ENCODE peak calls at places on chromosomes 1 and 21, in five cellular contexts. One of them, this sample, is unnamed. For H3K9me3, the result is how much of the 10 kb centered on the place peaks cover.

GRCh38 chr1:203663294-203663693 is 36.7 kb downstream of the ATP2B4 start:
- DNase-seq in left lung: no peak
- DNase-seq in esophagus squamous epithelium: no peak
- DNase-seq in endothelial cell of umbilical vein: peak
- DNase-seq in adrenal gland: no peak
- DNase-seq in this sample: no peak

GRCh38 chr1:34983700-34984355 is 1.3 kb downstream of the TMEM35B start:
- DNase-seq in left lung: no peak
- DNase-seq in adrenal gland: no peak
- DNase-seq in esophagus squamous epithelium: no peak
- DNase-seq in endothelial cell of umbilical vein: no peak
- DNase-seq in this sample: no peak

GRCh38 chr1:22804333-22804906 is 93.8 kb downstream of the EPHB2 start:
- DNase-seq in endothelial cell of umbilical vein: no peak
- DNase-seq in esophagus squamous epithelium: no peak
- DNase-seq in adrenal gland: no peak
- DNase-seq in left lung: no peak
- DNase-seq in this sample: no peak

GRCh38 chr1:2962061-2962460 is 59.2 kb upstream of the ACTRT2 start:
- DNase-seq in endothelial cell of umbilical vein: no peak
- DNase-seq in left lung: peak
- DNase-seq in adrenal gland: no peak
- DNase-seq in esophagus squamous epithelium: no peak
- DNase-seq in this sample: no peak

GRCh38 chr1:213513006-213513405 is 462.0 kb downstream of the RPS6KC1 start:
- DNase-seq in adrenal gland: no peak
- DNase-seq in esophagus squamous epithelium: no peak
- DNase-seq in left lung: no peak
- DNase-seq in endothelial cell of umbilical vein: no peak
- DNase-seq in this sample: no peak

GRCh38 chr1:57696904-57697303 is 273.0 kb upstream of the DAB1 start:
- DNase-seq in esophagus squamous epithelium: no peak
- DNase-seq in adrenal gland: no peak
- DNase-seq in left lung: no peak
- DNase-seq in endothelial cell of umbilical vein: no peak
- DNase-seq in this sample: no peak

GRCh38 chr21:34126269-34126668 is 52.9 kb downstream of the MRPS6 start:
- DNase-seq in adrenal gland: peak
- DNase-seq in esophagus squamous epithelium: no peak
- DNase-seq in endothelial cell of umbilical vein: no peak
- DNase-seq in left lung: no peak
- DNase-seq in this sample: no peak

GRCh38 chr1:203985676-203986075 is 87.2 kb upstream of the SOX13 start:
- DNase-seq in left lung: no peak
- DNase-seq in endothelial cell of umbilical vein: no peak
- DNase-seq in esophagus squamous epithelium: no peak
- DNase-seq in adrenal gland: no peak
- DNase-seq in this sample: no peak

GRCh38 chr21:46227811-46228344 is 696 bp downstream of the LSS start:
- DNase-seq in adrenal gland: no peak
- DNase-seq in left lung: peak
- DNase-seq in endothelial cell of umbilical vein: peak
- DNase-seq in esophagus squamous epithelium: no peak
- DNase-seq in this sample: no peak

GRCh38 chr21:45032332-45032731 is 42.0 kb upstream of the ADARB1 start:
- DNase-seq in esophagus squamous epithelium: no peak
- DNase-seq in left lung: peak
- DNase-seq in adrenal gland: no peak
- DNase-seq in endothelial cell of umbilical vein: no peak
- DNase-seq in this sample: no peak

GRCh38 chr1:36446261-36446660 is 4.0 kb downstream of the OSCP1 start:
- DNase-seq in left lung: no peak
- DNase-seq in endothelial cell of umbilical vein: no peak
- DNase-seq in esophagus squamous epithelium: no peak
- DNase-seq in adrenal gland: no peak
- DNase-seq in this sample: no peak

GRCh38 chr1:208115924-208116614 is 128.1 kb downstream of the PLXNA2 start:
- DNase-seq in left lung: no peak
- DNase-seq in adrenal gland: no peak
- DNase-seq in endothelial cell of umbilical vein: no peak
- DNase-seq in esophagus squamous epithelium: no peak
- DNase-seq in this sample: no peak

GRCh38 chr1:33306561-33307493 is 14.1 kb downstream of the A3GALT2 start:
- DNase-seq in endothelial cell of umbilical vein: peak
- DNase-seq in esophagus squamous epithelium: no peak
- DNase-seq in left lung: peak
- DNase-seq in adrenal gland: no peak
- DNase-seq in this sample: peak

GRCh38 chr1:150971583-150972416 is 2.8 kb downstream of the CERS2 start:
- DNase-seq in esophagus squamous epithelium: no peak
- DNase-seq in left lung: no peak
- DNase-seq in adrenal gland: peak
- DNase-seq in endothelial cell of umbilical vein: no peak
- DNase-seq in this sample: no peak

GRCh38 chr1:6424619-6425593 is at the start of gene ESPN:
- DNase-seq in esophagus squamous epithelium: no peak
- DNase-seq in endothelial cell of umbilical vein: no peak
- DNase-seq in adrenal gland: no peak
- DNase-seq in left lung: peak
- DNase-seq in this sample: no peak

GRCh38 chr1:161988413-161988812 is 35.3 kb downstream of the OLFML2B start:
- DNase-seq in left lung: no peak
- DNase-seq in adrenal gland: no peak
- DNase-seq in endothelial cell of umbilical vein: no peak
- DNase-seq in esophagus squamous epithelium: no peak
- DNase-seq in this sample: no peak

GRCh38 chr1:199474738-199475137 is 552.8 kb upstream of the NR5A2 start:
- DNase-seq in left lung: no peak
- DNase-seq in endothelial cell of umbilical vein: no peak
- DNase-seq in adrenal gland: no peak
- DNase-seq in esophagus squamous epithelium: no peak
- DNase-seq in this sample: no peak

GRCh38 chr1:219358080-219358479 is 184.4 kb downstream of the LYPLAL1 start:
- DNase-seq in adrenal gland: no peak
- DNase-seq in esophagus squamous epithelium: no peak
- DNase-seq in left lung: no peak
- DNase-seq in endothelial cell of umbilical vein: no peak
- DNase-seq in this sample: no peak

GRCh38 chr1:9657521-9658032 is 6.0 kb downstream of the PIK3CD start:
- DNase-seq in adrenal gland: no peak
- DNase-seq in endothelial cell of umbilical vein: no peak
- DNase-seq in left lung: no peak
- DNase-seq in esophagus squamous epithelium: no peak
- DNase-seq in this sample: no peak

GRCh38 chr1:9275567-9276034 is 17.1 kb upstream of the SPSB1 start:
- DNase-seq in left lung: peak
- DNase-seq in esophagus squamous epithelium: no peak
- DNase-seq in adrenal gland: peak
- DNase-seq in endothelial cell of umbilical vein: peak
- DNase-seq in this sample: peak

GRCh38 chr1:95506736-95507404 is 272.9 kb downstream of the RWDD3 start:
- DNase-seq in esophagus squamous epithelium: no peak
- DNase-seq in adrenal gland: no peak
- DNase-seq in endothelial cell of umbilical vein: no peak
- DNase-seq in left lung: no peak
- DNase-seq in this sample: no peak

GRCh38 chr1:221998186-221998612 is 256.3 kb upstream of the DUSP10 start:
- DNase-seq in endothelial cell of umbilical vein: no peak
- DNase-seq in adrenal gland: no peak
- DNase-seq in esophagus squamous epithelium: no peak
- DNase-seq in left lung: no peak
- DNase-seq in this sample: no peak

GRCh38 chr1:15406911-15407559 is 2.7 kb upstream of the EFHD2 start:
- DNase-seq in left lung: no peak
- DNase-seq in esophagus squamous epithelium: no peak
- DNase-seq in adrenal gland: peak
- DNase-seq in endothelial cell of umbilical vein: peak
- DNase-seq in this sample: no peak

GRCh38 chr1:108810176-108810575 is 46.7 kb downstream of the AKNAD1 start:
- DNase-seq in endothelial cell of umbilical vein: no peak
- DNase-seq in left lung: no peak
- DNase-seq in adrenal gland: no peak
- DNase-seq in esophagus squamous epithelium: no peak
- DNase-seq in this sample: no peak

GRCh38 chr1:183723571-183723970 is 70.5 kb upstream of the APOBEC4 start:
- DNase-seq in adrenal gland: no peak
- DNase-seq in left lung: no peak
- DNase-seq in esophagus squamous epithelium: no peak
- DNase-seq in endothelial cell of umbilical vein: no peak
- DNase-seq in this sample: no peak

GRCh38 chr1:208917719-208918118 is 665.8 kb upstream of the CAMK1G start:
- DNase-seq in adrenal gland: no peak
- DNase-seq in esophagus squamous epithelium: no peak
- DNase-seq in left lung: no peak
- DNase-seq in endothelial cell of umbilical vein: no peak
- DNase-seq in this sample: no peak

GRCh38 chr1:113231866-113232265 is 158.4 kb upstream of the MAGI3 start:
- DNase-seq in esophagus squamous epithelium: no peak
- DNase-seq in adrenal gland: no peak
- DNase-seq in endothelial cell of umbilical vein: no peak
- DNase-seq in left lung: no peak
- DNase-seq in this sample: no peak

GRCh38 chr1:151408891-151409290 is 9.5 kb downstream of the PSMB4 start:
- DNase-seq in left lung: no peak
- DNase-seq in endothelial cell of umbilical vein: no peak
- DNase-seq in esophagus squamous epithelium: no peak
- DNase-seq in adrenal gland: no peak
- DNase-seq in this sample: no peak

GRCh38 chr1:43997295-43997694 is 5.9 kb downstream of the CCDC24 start:
- DNase-seq in esophagus squamous epithelium: no peak
- DNase-seq in adrenal gland: no peak
- DNase-seq in left lung: peak
- DNase-seq in endothelial cell of umbilical vein: no peak
- DNase-seq in this sample: no peak

GRCh38 chr1:2004867-2005266 is 1.3 kb upstream of the CFAP74 start:
- DNase-seq in adrenal gland: no peak
- DNase-seq in esophagus squamous epithelium: no peak
- DNase-seq in left lung: peak
- DNase-seq in endothelial cell of umbilical vein: no peak
- DNase-seq in this sample: no peak

GRCh38 chr1:70331962-70332361 is 22.6 kb downstream of the ANKRD13C start:
- DNase-seq in adrenal gland: no peak
- DNase-seq in left lung: no peak
- DNase-seq in endothelial cell of umbilical vein: no peak
- DNase-seq in esophagus squamous epithelium: no peak
- DNase-seq in this sample: no peak

GRCh38 chr1:166145496-166145895 is 21.3 kb downstream of the FAM78B start:
- DNase-seq in left lung: no peak
- DNase-seq in endothelial cell of umbilical vein: no peak
- DNase-seq in adrenal gland: no peak
- DNase-seq in esophagus squamous epithelium: no peak
- DNase-seq in this sample: no peak

GRCh38 chr1:248688527-248689298 is 13.9 kb downstream of the OR14I1 start:
- DNase-seq in endothelial cell of umbilical vein: no peak
- DNase-seq in esophagus squamous epithelium: no peak
- DNase-seq in left lung: no peak
- DNase-seq in adrenal gland: no peak
- DNase-seq in this sample: no peak
- H3K9me3 ChIP-seq in endothelial cell of umbilical vein: under half
- H3K9me3 ChIP-seq in esophagus squamous epithelium: under half
- H3K9me3 ChIP-seq in left lung: under half
- H3K9me3 ChIP-seq in adrenal gland: under half
- H3K9me3 ChIP-seq in this sample: under half

DNA sequence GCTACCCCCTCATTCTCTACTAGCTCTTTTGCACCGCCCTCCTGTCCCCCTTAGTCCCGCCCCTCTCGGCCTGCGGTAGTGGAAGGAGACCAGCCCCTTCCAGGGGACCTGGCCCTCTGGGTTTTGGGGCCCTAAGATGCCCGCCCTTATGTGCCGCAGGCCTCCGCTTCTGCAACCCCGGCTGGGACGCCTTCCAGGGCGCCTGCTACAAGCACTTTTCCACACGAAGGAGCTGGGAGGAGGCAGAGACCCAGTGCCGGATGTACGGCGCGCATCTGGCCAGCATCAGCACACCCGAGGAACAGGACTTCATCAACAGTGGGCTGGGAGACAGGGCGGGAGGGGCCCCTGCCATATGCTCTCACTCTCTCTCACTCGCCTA is 14.9 kb downstream of the BCAN start:
- DNase-seq in left lung: no peak
- DNase-seq in esophagus squamous epithelium: no peak
- DNase-seq in endothelial cell of umbilical vein: no peak
- DNase-seq in adrenal gland: no peak
- DNase-seq in this sample: no peak
- H3K4me3 ChIP-seq in left lung: peak
- H3K4me3 ChIP-seq in esophagus squamous epithelium: peak
- H3K4me3 ChIP-seq in endothelial cell of umbilical vein: no peak
- H3K4me3 ChIP-seq in adrenal gland: no peak
- H3K4me3 ChIP-seq in this sample: no peak

GRCh38 chr1:47431534-47431933 is 6.3 kb upstream of the FOXD2 start:
- DNase-seq in endothelial cell of umbilical vein: no peak
- DNase-seq in esophagus squamous epithelium: no peak
- DNase-seq in left lung: no peak
- DNase-seq in adrenal gland: no peak
- DNase-seq in this sample: no peak
- TF ChIP-seq CTCF in endothelial cell of umbilical vein: no peak
- TF ChIP-seq CTCF in esophagus squamous epithelium: no peak
- TF ChIP-seq CTCF in left lung: no peak
- TF ChIP-seq CTCF in adrenal gland: no peak
- TF ChIP-seq CTCF in this sample: no peak

DNA sequence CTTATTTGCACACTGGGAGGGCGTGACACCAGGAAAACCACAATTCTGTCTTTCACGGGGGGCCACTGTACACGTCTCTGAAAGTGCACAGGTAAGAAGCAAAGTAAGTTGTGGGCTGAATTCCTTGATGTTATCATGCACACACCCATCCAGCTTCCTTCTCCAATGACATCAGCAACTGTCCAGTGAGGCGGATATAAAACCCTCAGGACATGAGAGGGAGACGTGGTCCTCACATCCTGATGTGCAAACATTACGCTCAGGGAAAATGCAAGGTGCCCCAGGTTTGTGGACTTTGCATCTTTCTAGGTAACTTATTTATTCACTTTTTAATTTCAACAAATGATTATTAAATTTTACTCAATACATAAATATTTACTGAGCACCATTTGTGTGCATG is 3.0 kb downstream of the TFF1 start:
- DNase-seq in esophagus squamous epithelium: no peak
- DNase-seq in left lung: no peak
- DNase-seq in endothelial cell of umbilical vein: no peak
- DNase-seq in adrenal gland: no peak
- DNase-seq in this sample: no peak
- H3K9me3 ChIP-seq in esophagus squamous epithelium: under half
- H3K9me3 ChIP-seq in left lung: under half
- H3K9me3 ChIP-seq in endothelial cell of umbilical vein: under half
- H3K9me3 ChIP-seq in adrenal gland: under half
- H3K9me3 ChIP-seq in this sample: under half

This sample was measured in testis.